ENCODE peak calls at places on chromosome 19, in four cellular contexts. Y is naive thymus-derived CD4-positive, alpha-beta T cell; J is bronchial epithelial cell; W is CD4-positive, alpha-beta memory T cell. O is an unnamed sample.

GRCh38 chr19:12694641-12695040 is 1.8 kb downstream of the FBXW9 start:
- DNase-seq in Y (no peak), J (no peak), W (no peak), O (no peak)

GRCh38 chr19:54203151-54203611 is 2.5 kb downstream of the RPS9 start:
- DNase-seq in Y (no peak), J (no peak), W (no peak), O (peak; percentile 68)

GRCh38 chr19:43311706-43312105 is 41.8 kb upstream of the CD177 start:
- DNase-seq in Y (no peak), J (no peak), W (no peak), O (no peak)

GRCh38 chr19:7751157-7751783 is 3.9 kb upstream of the CD209 start:
- DNase-seq in Y (no peak), J (peak; percentile 25), W (no peak), O (no peak)

GRCh38 chr19:47475460-47475859 is 3.8 kb upstream of the SLC8A2 start:
- DNase-seq in Y (no peak), J (no peak), W (no peak), O (no peak)

GRCh38 chr19:50658438-50659317 is 9.4 kb downstream of the C19orf81 start:
- DNase-seq in Y (no peak), J (no peak), W (no peak), O (no peak)

GRCh38 chr19:48837081-48837524 is 812 bp upstream of the HSD17B14 start:
- DNase-seq in Y (peak; percentile 39), J (peak; percentile 59), W (peak; percentile 68), O (no peak)

GRCh38 chr19:28063702-28064101 is 1149.2 kb downstream of the UQCRFS1 start:
- DNase-seq in Y (no peak), J (no peak), W (no peak), O (no peak)

GRCh38 chr19:3575260-3575741 is 2.6 kb downstream of the HMG20B start:
- DNase-seq in Y (no peak), J (no peak), W (no peak), O (no peak)

GRCh38 chr19:19514881-19515763 is at the start of gene TSSK6:
- DNase-seq in Y (no peak), J (no peak), W (no peak), O (no peak)

GRCh38 chr19:46574533-46574932 is 26.6 kb upstream of the CALM3 start:
- DNase-seq in Y (no peak), J (no peak), W (peak; percentile 43), O (no peak)

GRCh38 chr19:55289117-55289796 is 5.5 kb downstream of the BRSK1 start:
- DNase-seq in Y (no peak), J (no peak), W (no peak), O (no peak)

GRCh38 chr19:8088752-8089663 is 36.4 kb downstream of the CCL25 start:
- DNase-seq in Y (no peak), J (no peak), W (no peak), O (no peak)

GRCh38 chr19:46591254-46591653 is 9.9 kb upstream of the CALM3 start:
- DNase-seq in Y (no peak), J (no peak), W (no peak), O (no peak)

GRCh38 chr19:3358919-3359849 is 7.2 kb upstream of the NFIC start:
- DNase-seq in Y (peak; percentile 62), J (no peak), W (peak; percentile 73), O (no peak)

GRCh38 chr19:30516111-30516510 is 143.9 kb downstream of the ZNF536 start:
- DNase-seq in Y (no peak), J (no peak), W (no peak), O (no peak)

GRCh38 chr19:30516586-30516985 is 144.4 kb downstream of the ZNF536 start:
- DNase-seq in Y (no peak), J (no peak), W (no peak), O (no peak)

GRCh38 chr19:30512748-30513389 is 140.7 kb downstream of the ZNF536 start:
- DNase-seq in Y (no peak), J (peak; percentile 5), W (no peak), O (no peak)
- H3K4me3 ChIP-seq in Y (no peak overlapping the region), J (no peak overlapping the region), W (no peak overlapping the region), O (no peak overlapping the region)

DNA sequence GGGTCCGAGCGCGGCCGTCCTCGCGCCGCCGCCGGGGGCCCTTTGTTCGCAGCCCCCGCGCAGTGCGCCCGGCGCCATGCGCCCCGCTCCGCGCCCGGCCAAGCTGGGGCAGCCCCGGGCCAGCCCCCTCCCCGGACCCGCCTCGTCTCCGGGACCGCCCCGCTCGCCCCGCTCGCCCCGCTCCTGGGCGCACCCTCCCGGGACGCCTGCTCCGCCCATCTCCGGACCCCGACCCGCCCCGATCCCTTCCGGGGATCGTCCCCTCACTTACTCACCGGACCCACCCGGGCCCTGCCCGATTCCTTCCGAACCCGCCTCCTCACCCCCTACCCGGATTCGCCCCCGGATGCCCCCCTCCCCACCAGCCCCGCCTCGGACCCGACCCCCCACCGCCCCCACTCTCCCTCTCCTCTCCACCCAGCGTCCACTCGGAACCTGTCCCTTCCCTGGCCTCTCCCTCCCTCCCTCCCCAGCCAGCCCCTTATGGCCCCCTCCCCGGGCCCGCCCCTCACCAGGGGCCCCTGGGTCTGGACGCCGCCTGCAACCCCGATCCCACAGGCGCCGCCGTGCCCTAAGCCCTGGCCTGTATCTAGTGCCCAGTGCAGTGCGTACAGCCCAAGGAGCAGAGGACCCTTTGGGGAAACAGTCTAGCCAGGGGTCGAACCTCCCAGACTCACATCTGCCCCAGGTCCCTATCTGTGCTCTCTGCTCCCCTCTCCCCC is at the start of gene CPAMD8:
- DNase-seq in Y (no peak), J (no peak), W (no peak), O (no peak)
- H3K4me3 ChIP-seq in Y (peak within 1 kb of the TSS; percentile 48), J (no peak within 1 kb of the TSS), W (no peak within 1 kb of the TSS), O (no peak within 1 kb of the TSS)

GRCh38 chr19:4583961-4584669 is 24.6 kb upstream of the SEMA6B start:
- DNase-seq in Y (no peak), J (no peak), W (no peak), O (no peak)
- H3K4me3 ChIP-seq in Y (no peak overlapping the region), J (peak overlapping the region; percentile 22), W (no peak overlapping the region), O (peak overlapping the region; percentile 43)

GRCh38 chr19:5578094-5578846 is 10.5 kb upstream of the TINCR start:
- DNase-seq in Y (peak; percentile 65), J (peak; percentile 33), W (peak; percentile 58), O (no peak)
- H3K4me3 ChIP-seq in Y (no peak overlapping the region), J (peak overlapping the region; percentile 40), W (no peak overlapping the region), O (peak overlapping the region; percentile 51)